ENCODE peak calls at places on chromosomes 2 and 18, in four cellular contexts. E is K562; X is B cell; L is activated naive CD4-positive, alpha-beta T cell treated with anti-CD3 and anti-CD28 coated beads, Interleukin-2, amount 50 U/mL, for 16 hours. A is an unnamed sample.

GRCh38 chr18:6427281-6427680 is 12.6 kb upstream of the L3MBTL4 start:
- DNase-seq in E (no peak), X (no peak), L (no peak), A (no peak)

GRCh38 chr2:127673304-127674069 is 1.8 kb downstream of the LIMS2 start:
- DNase-seq in E (no peak), X (no peak), L (no peak), A (no peak)

GRCh38 chr18:49510393-49511115 is 23.5 kb upstream of the C18orf32 start:
- DNase-seq in E (peak), X (peak), L (peak), A (peak)

GRCh38 chr18:23871410-23871809 is 143.1 kb upstream of the TTC39C start:
- DNase-seq in E (no peak), X (peak), L (peak), A (peak)

GRCh38 chr2:23684540-23685176 is 242.3 kb downstream of the ATAD2B start:
- DNase-seq in E (no peak), X (no peak), L (no peak), A (no peak)

GRCh38 chr2:54808642-54809041 is 85.2 kb downstream of the EML6 start:
- DNase-seq in E (no peak), X (no peak), L (no peak), A (no peak)

GRCh38 chr2:113240150-113240914 is 38.4 kb downstream of the PAX8 start:
- DNase-seq in E (no peak), X (no peak), L (no peak), A (no peak)

GRCh38 chr18:8277270-8277669 is 332.0 kb upstream of the RAB12 start:
- DNase-seq in E (no peak), X (no peak), L (no peak), A (no peak)

GRCh38 chr2:100277540-100278207 is 44.6 kb downstream of the LONRF2 start:
- DNase-seq in E (no peak), X (no peak), L (no peak), A (no peak)

GRCh38 chr2:204260162-204260877 is 285.0 kb upstream of the PARD3B start:
- DNase-seq in E (peak), X (peak), L (peak), A (no peak)

GRCh38 chr2:230054079-230054478 is 14.6 kb downstream of the SLC16A14 start:
- DNase-seq in E (no peak), X (no peak), L (peak), A (no peak)

GRCh38 chr18:8794133-8794986 is 89.0 kb downstream of the MTCL1 start:
- DNase-seq in E (no peak), X (no peak), L (no peak), A (no peak)

GRCh38 chr2:230778350-230779140 is 65.9 kb downstream of the CAB39 start:
- DNase-seq in E (no peak), X (no peak), L (no peak), A (no peak)

GRCh38 chr18:28059861-28060260 is 117.1 kb downstream of the CDH2 start:
- DNase-seq in E (no peak), X (no peak), L (no peak), A (no peak)

GRCh38 chr2:66867038-66867380 is 432.1 kb downstream of the MEIS1 start:
- DNase-seq in E (no peak), X (no peak), L (no peak), A (no peak)

GRCh38 chr2:166411473-166412230 is 35.9 kb upstream of the SCN9A start:
- DNase-seq in E (no peak), X (no peak), L (no peak), A (no peak)

GRCh38 chr2:27051902-27052645 is 606 bp downstream of the AGBL5 start:
- DNase-seq in E (no peak), X (no peak), L (no peak), A (no peak)

GRCh38 chr2:103448416-103448815 is 686.6 kb downstream of the TMEM182 start:
- DNase-seq in E (no peak), X (no peak), L (no peak), A (no peak)

GRCh38 chr2:149661844-149662243 is 74.3 kb upstream of the MMADHC start:
- DNase-seq in E (no peak), X (no peak), L (no peak), A (no peak)

GRCh38 chr2:46885376-46885775 is 30.2 kb downstream of the MCFD2 start:
- DNase-seq in E (no peak), X (no peak), L (no peak), A (no peak)

GRCh38 chr2:85852979-85853498 is 35.8 kb downstream of the ST3GAL5 start:
- DNase-seq in E (no peak), X (peak), L (peak), A (peak)

GRCh38 chr18:58484989-58485962 is 143.6 kb downstream of the ALPK2 start:
- DNase-seq in E (no peak), X (no peak), L (no peak), A (no peak)

GRCh38 chr18:23141022-23141999 is 6.0 kb downstream of the CABLES1 start:
- DNase-seq in E (no peak), X (no peak), L (no peak), A (no peak)

GRCh38 chr2:201580486-201580885 is 62.8 kb downstream of the TMEM237 start:
- DNase-seq in E (no peak), X (no peak), L (no peak), A (no peak)

GRCh38 chr2:218233543-218233942 is 16.6 kb downstream of the ARPC2 start:
- DNase-seq in E (no peak), X (no peak), L (no peak), A (no peak)

GRCh38 chr2:101302016-101302415 is 6.5 kb downstream of the RNF149 start:
- DNase-seq in E (no peak), X (no peak), L (no peak), A (no peak)

GRCh38 chr2:207254526-207255464 is 89.0 kb upstream of the KLF7 start:
- DNase-seq in E (peak), X (no peak), L (no peak), A (no peak)

GRCh38 chr2:103512442-103512841 is 750.6 kb downstream of the TMEM182 start:
- DNase-seq in E (no peak), X (no peak), L (no peak), A (no peak)

GRCh38 chr2:108947271-108947907 is 41.6 kb downstream of the EDAR start:
- DNase-seq in E (no peak), X (no peak), L (no peak), A (no peak)

GRCh38 chr2:111036042-111036441 is 84.7 kb upstream of the BCL2L11 start:
- DNase-seq in E (no peak), X (no peak), L (no peak), A (no peak)

GRCh38 chr2:96113951-96114350 is 2.4 kb downstream of the ADRA2B start:
- DNase-seq in E (no peak), X (no peak), L (no peak), A (peak)

GRCh38 chr2:39128919-39129391 is 8.1 kb upstream of the SOS1 start:
- DNase-seq in E (no peak), X (peak), L (peak), A (no peak)

GRCh38 chr2:231033147-231034132 is 3.9 kb upstream of the C2orf72 start:
- DNase-seq in E (no peak), X (no peak), L (no peak), A (no peak)

GRCh38 chr2:72864500-72864899 is 22.7 kb upstream of the SPR start:
- DNase-seq in E (no peak), X (no peak), L (peak), A (no peak)

GRCh38 chr2:11128258-11128951 is 26.9 kb upstream of the SLC66A3 start:
- DNase-seq in E (no peak), X (no peak), L (no peak), A (no peak)

GRCh38 chr2:106995560-106995959 is 109.6 kb upstream of the ST6GAL2 start:
- DNase-seq in E (no peak), X (no peak), L (no peak), A (no peak)